ENCODE peak calls at places on chromosomes 12 and 14, in five cellular contexts. N, D, E, W and B are unnamed samples.

GRCh38 chr12:1935700-1936378 is 17.4 kb upstream of the CACNA2D4 start:
- DNase-seq in N (no peak), D (no peak), E (no peak), W (no peak), B (peak)

GRCh38 chr14:57943038-57943437 is 77.1 kb upstream of the SLC35F4 start:
- DNase-seq in N (no peak), D (no peak), E (no peak), W (no peak), B (no peak)

GRCh38 chr14:26173581-26173980 is 424.3 kb downstream of the NOVA1 start:
- DNase-seq in N (no peak), D (no peak), E (no peak), W (no peak), B (no peak)

GRCh38 chr12:11623382-11623781 is 26.1 kb upstream of the ETV6 start:
- DNase-seq in N (peak), D (no peak), E (no peak), W (no peak), B (no peak)

GRCh38 chr12:81084848-81085350 is 7.0 kb downstream of the ACSS3 start:
- DNase-seq in N (no peak), D (no peak), E (no peak), W (peak), B (no peak)

GRCh38 chr14:101962503-101962874 is 1.9 kb upstream of the DYNC1H1 start:
- DNase-seq in N (peak), D (peak), E (peak), W (peak), B (no peak)

GRCh38 chr14:59294662-59294992 is 106.2 kb downstream of the DAAM1 start:
- DNase-seq in N (peak), D (peak), E (no peak), W (peak), B (no peak)

GRCh38 chr14:36522972-36523685 is 3.1 kb upstream of the NKX2-1 start:
- DNase-seq in N (no peak), D (no peak), E (no peak), W (no peak), B (no peak)

GRCh38 chr12:57590892-57591566 is at the start of gene PIP4K2C:
- DNase-seq in N (peak), D (peak), E (peak), W (peak), B (peak)

GRCh38 chr14:101823511-101824120 is 62.1 kb downstream of the PPP2R5C start:
- DNase-seq in N (no peak), D (no peak), E (no peak), W (peak), B (no peak)

GRCh38 chr14:39265032-39265431 is 31.3 kb downstream of the MIA2 start:
- DNase-seq in N (peak), D (no peak), E (peak), W (peak), B (no peak)

GRCh38 chr14:79325071-79325470 is 886.2 kb downstream of the DIO2 start:
- DNase-seq in N (no peak), D (no peak), E (peak), W (no peak), B (no peak)

GRCh38 chr14:103404032-103404918 is 19.1 kb downstream of the MARK3 start:
- DNase-seq in N (peak), D (peak), E (no peak), W (no peak), B (no peak)